ENCODE peak calls at places on chromosomes 4 and X, in nine cellular contexts. J, A, I, G, N, C, B, E and O are unnamed samples.
A peak's percentile ranks its signal among the peaks of the same experiment; 100 is the strongest.

GRCh38 chrX:154409222-154409871 is at the start of gene DNASE1L1:
- DNase-seq in J (peak; percentile 98), A (peak; percentile 84), I (peak; percentile 90), G (peak; percentile 84), N (peak; percentile 89), C (peak; percentile 40), B (peak; percentile 87), E (peak; percentile 91), O (peak; percentile 93)

GRCh38 chrX:150363561-150364346 is 637 bp downstream of the MAMLD1 start:
- DNase-seq in J (peak; percentile 43), A (peak; percentile 66), I (no peak), G (no peak), N (no peak), C (no peak), B (no peak), E (peak; percentile 47), O (no peak)

GRCh38 chr4:169707958-169708643 is 49.6 kb downstream of the HPF1 start:
- DNase-seq in J (no peak), A (no peak), I (no peak), G (no peak), N (no peak), C (no peak), B (no peak), E (no peak), O (no peak)

GRCh38 chrX:17732138-17732783 is 5.0 kb upstream of the SCML1 start:
- DNase-seq in J (no peak), A (peak; percentile 61), I (no peak), G (no peak), N (no peak), C (no peak), B (no peak), E (no peak), O (no peak)

GRCh38 chr4:57342406-57342805 is 232.2 kb upstream of the IGFBP7 start:
- DNase-seq in J (peak; percentile 0), A (peak; percentile 74), I (no peak), G (no peak), N (no peak), C (no peak), B (no peak), E (no peak), O (no peak)

GRCh38 chr4:74969507-74970474 is 36.9 kb downstream of the PARM1 start:
- DNase-seq in J (no peak), A (no peak), I (peak; percentile 45), G (no peak), N (no peak), C (no peak), B (no peak), E (no peak), O (peak; percentile 69)

GRCh38 chrX:129522184-129523059 is 868 bp downstream of the SMARCA1 start:
- DNase-seq in J (peak; percentile 88), A (peak; percentile 87), I (peak; percentile 63), G (no peak), N (no peak), C (peak; percentile 37), B (peak; percentile 28), E (peak; percentile 56), O (peak; percentile 68)

GRCh38 chr4:138158746-138159297 is 83.3 kb downstream of the SLC7A11 start:
- DNase-seq in J (no peak), A (peak; percentile 62), I (no peak), G (no peak), N (no peak), C (no peak), B (no peak), E (no peak), O (no peak)

GRCh38 chrX:13898084-13898483 is 81.2 kb upstream of the GPM6B start:
- DNase-seq in J (no peak), A (peak; percentile 23), I (no peak), G (no peak), N (no peak), C (no peak), B (peak; percentile 25), E (no peak), O (no peak)

GRCh38 chr4:83771113-83771705 is 235.3 kb downstream of the GPAT3 start:
- DNase-seq in J (peak; percentile 51), A (peak; percentile 74), I (peak; percentile 45), G (no peak), N (no peak), C (no peak), B (no peak), E (peak; percentile 43), O (no peak)

GRCh38 chr4:147633113-147633512 is 15.9 kb downstream of the TMEM184C start:
- DNase-seq in J (no peak), A (peak; percentile 95), I (no peak), G (no peak), N (no peak), C (no peak), B (no peak), E (no peak), O (no peak)

GRCh38 chr4:75779059-75779757 is 54.8 kb downstream of the USO1 start:
- DNase-seq in J (no peak), A (no peak), I (no peak), G (no peak), N (no peak), C (no peak), B (no peak), E (no peak), O (no peak)

GRCh38 chrX:113059714-113060113 is 219.1 kb upstream of the AMOT start:
- DNase-seq in J (no peak), A (peak; percentile 13), I (no peak), G (no peak), N (no peak), C (no peak), B (no peak), E (no peak), O (no peak)

GRCh38 chr4:12701384-12701783 is 782.8 kb downstream of the RAB28 start:
- DNase-seq in J (no peak), A (no peak), I (no peak), G (no peak), N (no peak), C (no peak), B (no peak), E (no peak), O (no peak)

GRCh38 chr4:74394476-74395136 is 29.7 kb downstream of the EREG start:
- DNase-seq in J (peak; percentile 40), A (no peak), I (no peak), G (no peak), N (no peak), C (no peak), B (no peak), E (no peak), O (no peak)

GRCh38 chr4:2947926-2948325 is 15.3 kb downstream of the NOP14 start:
- DNase-seq in J (no peak), A (no peak), I (no peak), G (no peak), N (no peak), C (no peak), B (no peak), E (no peak), O (no peak)

GRCh38 chr4:110418641-110419040 is 57.3 kb upstream of the ENPEP start:
- DNase-seq in J (no peak), A (no peak), I (no peak), G (no peak), N (no peak), C (no peak), B (no peak), E (no peak), O (no peak)

GRCh38 chr4:168441412-168441811 is 38.9 kb downstream of the DDX60L start:
- DNase-seq in J (no peak), A (no peak), I (no peak), G (no peak), N (no peak), C (no peak), B (no peak), E (no peak), O (no peak)

GRCh38 chrX:48540015-48540350 is 469 bp downstream of the TBC1D25 start:
- DNase-seq in J (no peak), A (peak; percentile 56), I (peak; percentile 43), G (peak; percentile 62), N (no peak), C (peak; percentile 16), B (no peak), E (no peak), O (no peak)

GRCh38 chr4:158161561-158162354 is 11.1 kb downstream of the GASK1B start:
- DNase-seq in J (peak; percentile 60), A (peak; percentile 71), I (no peak), G (peak; percentile 83), N (no peak), C (no peak), B (peak; percentile 56), E (no peak), O (peak; percentile 81)
- H3K4me1 ChIP-seq in J (peaks cover 8% of the 10 kb centered on the region), A (peaks cover 59% of the 10 kb centered on the region), I (peaks cover 61% of the 10 kb centered on the region), G (peaks cover 82% of the 10 kb centered on the region), N (peaks cover 44% of the 10 kb centered on the region), C (no peaks in the 10 kb centered on the region), B (no peaks in the 10 kb centered on the region), E (peaks cover 11% of the 10 kb centered on the region), O (peaks cover 98% of the 10 kb centered on the region)

DNA sequence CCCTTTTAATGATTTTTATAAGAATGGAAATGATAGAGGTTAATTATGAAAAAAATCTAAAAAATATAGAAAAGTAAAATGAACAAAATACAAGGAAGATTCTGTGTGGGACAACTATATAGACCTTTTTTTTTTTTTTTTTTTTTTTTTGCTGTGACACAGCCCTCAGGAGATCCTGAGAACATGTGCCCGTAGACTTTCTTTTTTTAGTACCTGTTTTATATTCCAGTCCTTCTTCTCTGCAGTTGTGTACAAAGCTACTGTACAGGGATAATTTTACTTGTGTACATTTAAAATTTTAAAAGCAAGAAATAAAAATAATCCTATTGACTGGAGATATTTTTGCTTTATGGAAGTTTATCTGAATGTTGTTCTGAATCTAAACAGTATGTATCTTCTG is 85.5 kb downstream of the KDM6A start:
- DNase-seq in J (no peak), A (no peak), I (no peak), G (no peak), N (no peak), C (no peak), B (no peak), E (no peak), O (no peak)
- H3K4me1 ChIP-seq in J (no peaks in the 10 kb centered on the region), A (peaks cover 13% of the 10 kb centered on the region), I (peaks cover 31% of the 10 kb centered on the region), G (peaks cover 55% of the 10 kb centered on the region), N (no peaks in the 10 kb centered on the region), C (no peaks in the 10 kb centered on the region), B (no peaks in the 10 kb centered on the region), E (peaks cover 20% of the 10 kb centered on the region), O (peaks cover 10% of the 10 kb centered on the region)

GRCh38 chr4:185119927-185120630 is 23.0 kb upstream of the SLC25A4 start:
- DNase-seq in J (no peak), A (no peak), I (no peak), G (no peak), N (no peak), C (no peak), B (no peak), E (no peak), O (no peak)
- H3K4me1 ChIP-seq in J (peaks cover 7% of the 10 kb centered on the region), A (peaks cover 10% of the 10 kb centered on the region), I (peaks cover 10% of the 10 kb centered on the region), G (peaks cover 35% of the 10 kb centered on the region), N (no peaks in the 10 kb centered on the region), C (no peaks in the 10 kb centered on the region), B (no peaks in the 10 kb centered on the region), E (peaks cover 8% of the 10 kb centered on the region), O (peaks cover 9% of the 10 kb centered on the region)

DNA sequence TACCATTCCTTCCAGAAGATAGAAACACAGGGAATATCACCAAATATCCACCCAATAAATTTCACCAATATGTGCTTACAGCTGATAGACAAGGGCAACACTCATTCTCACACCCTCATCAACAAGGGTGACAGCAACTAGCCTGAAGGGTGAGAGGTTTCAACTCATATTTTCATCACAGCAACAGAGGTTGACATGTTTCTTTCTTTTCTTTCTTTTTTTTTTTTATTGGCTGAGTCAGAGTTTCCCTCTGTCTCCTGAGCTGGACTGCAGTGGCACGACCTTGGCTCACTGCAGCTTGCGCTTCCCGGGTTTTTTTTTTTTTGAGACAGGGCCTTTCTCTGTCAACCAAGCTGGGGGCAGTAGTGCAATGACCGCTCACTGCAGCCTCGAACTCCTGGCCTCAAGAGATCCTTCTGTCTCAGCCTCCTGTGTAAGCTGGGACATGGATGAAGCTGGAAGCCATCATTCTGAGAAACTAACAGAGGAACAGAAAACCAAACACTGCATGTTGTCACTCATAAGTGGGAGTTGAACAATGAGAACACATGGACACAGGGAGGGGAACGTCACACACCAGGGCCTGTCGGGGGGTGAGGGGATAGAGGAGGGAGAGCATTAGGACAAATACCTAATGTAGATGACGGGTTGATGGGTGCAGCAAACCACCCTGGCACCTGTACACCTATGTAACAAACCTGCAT is 27.5 kb upstream of the ASMTL start:
- DNase-seq in J (no peak), A (no peak), I (no peak), G (no peak), N (no peak), C (no peak), B (peak; percentile 8), E (no peak), O (peak; percentile 25)
- H3K4me1 ChIP-seq in J (no peaks in the 10 kb centered on the region), A (peaks cover 7% of the 10 kb centered on the region), I (peaks cover 7% of the 10 kb centered on the region), G (peaks cover 5% of the 10 kb centered on the region), N (no peaks in the 10 kb centered on the region), C (no peaks in the 10 kb centered on the region), B (no peaks in the 10 kb centered on the region), E (peaks cover 12% of the 10 kb centered on the region), O (no peaks in the 10 kb centered on the region)